ENCODE peak calls at places on chromosome 17, in six cellular contexts. G is SK-N-SH, L is HepG2, Z is GM12878, W is HCT116, R is K562. H is an unnamed sample.

GRCh38 chr17:3687949-3688614 is 7.9 kb downstream of the P2RX5 start:
- DNase-seq in G (peak; percentile 27), L (no peak), Z (no peak), W (no peak), R (peak; percentile 33), H (no peak)

GRCh38 chr17:41614098-41614497 is 1.5 kb upstream of the KRT16 start:
- DNase-seq in G (no peak), L (no peak), Z (no peak), W (no peak), R (no peak), H (no peak)

GRCh38 chr17:31907342-31907975 is 6.0 kb upstream of the UTP6 start:
- DNase-seq in G (no peak), L (no peak), Z (no peak), W (no peak), R (peak; percentile 17), H (no peak)

GRCh38 chr17:19717411-19717908 is 1.1 kb upstream of the SLC47A2 start:
- DNase-seq in G (peak; percentile 26), L (no peak), Z (no peak), W (no peak), R (no peak), H (no peak)

GRCh38 chr17:4950075-4950756 is 703 bp upstream of the ENO3 start:
- DNase-seq in G (peak; percentile 82), L (peak; percentile 56), Z (no peak), W (no peak), R (peak; percentile 80), H (no peak)

GRCh38 chr17:65055280-65055707 is 1.2 kb downstream of the GNA13 start:
- DNase-seq in G (peak; percentile 36), L (no peak), Z (no peak), W (no peak), R (no peak), H (no peak)

GRCh38 chr17:78391843-78392242 is 13.4 kb downstream of the PGS1 start:
- DNase-seq in G (no peak), L (no peak), Z (no peak), W (peak; percentile 13), R (no peak), H (no peak)

GRCh38 chr17:57010495-57010894 is 32.6 kb downstream of the SCPEP1 start:
- DNase-seq in G (no peak), L (no peak), Z (no peak), W (no peak), R (no peak), H (no peak)

GRCh38 chr17:43766413-43767052 is 7.9 kb upstream of the SOST start:
- DNase-seq in G (peak; percentile 74), L (peak; percentile 58), Z (no peak), W (peak; percentile 39), R (peak; percentile 74), H (no peak)

DNA sequence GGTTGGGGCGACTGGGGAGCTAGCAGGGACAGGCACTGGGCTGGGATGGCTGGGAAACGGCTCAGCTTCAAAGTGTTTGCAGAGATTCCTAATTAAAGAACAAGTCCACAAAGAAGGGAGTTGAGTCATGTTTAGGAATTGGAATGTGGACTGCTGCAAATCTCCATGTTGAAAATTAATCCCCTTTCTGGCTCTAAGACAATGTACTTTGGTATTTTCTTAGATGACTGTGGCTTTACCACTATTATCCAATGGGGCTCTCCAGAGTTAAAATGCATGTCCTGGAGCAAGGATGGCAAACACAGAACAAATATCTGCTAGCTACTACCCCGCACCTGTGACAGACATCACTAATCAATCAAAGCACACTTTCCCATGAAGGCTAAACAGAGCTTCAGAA is 22.2 kb upstream of the WSCD1 start:
- DNase-seq in G (no peak), L (no peak), Z (no peak), W (no peak), R (no peak), H (no peak)
- TF ChIP-seq REST in G (no peak), L (no peak), Z (no peak), W (no peak), R (no peak), H (no peak)

DNA sequence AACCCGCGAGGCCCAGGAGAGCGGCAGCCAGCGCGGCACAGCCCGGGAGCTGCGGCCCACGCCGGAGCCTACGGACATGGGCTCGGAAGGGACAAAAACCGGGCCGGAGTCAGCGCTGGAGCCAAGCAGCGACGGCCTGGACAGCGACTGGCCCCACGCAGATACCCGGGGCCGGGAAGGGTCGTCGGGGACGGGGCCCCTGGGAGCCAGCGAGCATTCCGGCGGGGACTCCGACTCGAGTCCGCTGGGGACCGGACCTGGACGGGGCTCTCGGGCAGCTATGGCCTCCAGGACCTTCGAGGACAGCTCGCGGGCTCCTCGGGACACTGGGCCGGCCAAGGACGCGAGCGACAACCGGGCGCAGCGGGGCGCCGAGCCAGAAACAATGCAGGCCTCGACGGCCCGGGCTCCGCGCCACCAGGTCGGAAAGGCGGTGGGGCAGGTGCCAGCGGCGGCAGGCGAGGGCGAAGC is 981 bp downstream of the MYO15B start:
- DNase-seq in G (no peak), L (no peak), Z (no peak), W (no peak), R (no peak), H (no peak)
- TF ChIP-seq SIN3A in G (no peak), L (no peak), Z (no peak), W (no peak), R (no peak), H (no peak)

DNA sequence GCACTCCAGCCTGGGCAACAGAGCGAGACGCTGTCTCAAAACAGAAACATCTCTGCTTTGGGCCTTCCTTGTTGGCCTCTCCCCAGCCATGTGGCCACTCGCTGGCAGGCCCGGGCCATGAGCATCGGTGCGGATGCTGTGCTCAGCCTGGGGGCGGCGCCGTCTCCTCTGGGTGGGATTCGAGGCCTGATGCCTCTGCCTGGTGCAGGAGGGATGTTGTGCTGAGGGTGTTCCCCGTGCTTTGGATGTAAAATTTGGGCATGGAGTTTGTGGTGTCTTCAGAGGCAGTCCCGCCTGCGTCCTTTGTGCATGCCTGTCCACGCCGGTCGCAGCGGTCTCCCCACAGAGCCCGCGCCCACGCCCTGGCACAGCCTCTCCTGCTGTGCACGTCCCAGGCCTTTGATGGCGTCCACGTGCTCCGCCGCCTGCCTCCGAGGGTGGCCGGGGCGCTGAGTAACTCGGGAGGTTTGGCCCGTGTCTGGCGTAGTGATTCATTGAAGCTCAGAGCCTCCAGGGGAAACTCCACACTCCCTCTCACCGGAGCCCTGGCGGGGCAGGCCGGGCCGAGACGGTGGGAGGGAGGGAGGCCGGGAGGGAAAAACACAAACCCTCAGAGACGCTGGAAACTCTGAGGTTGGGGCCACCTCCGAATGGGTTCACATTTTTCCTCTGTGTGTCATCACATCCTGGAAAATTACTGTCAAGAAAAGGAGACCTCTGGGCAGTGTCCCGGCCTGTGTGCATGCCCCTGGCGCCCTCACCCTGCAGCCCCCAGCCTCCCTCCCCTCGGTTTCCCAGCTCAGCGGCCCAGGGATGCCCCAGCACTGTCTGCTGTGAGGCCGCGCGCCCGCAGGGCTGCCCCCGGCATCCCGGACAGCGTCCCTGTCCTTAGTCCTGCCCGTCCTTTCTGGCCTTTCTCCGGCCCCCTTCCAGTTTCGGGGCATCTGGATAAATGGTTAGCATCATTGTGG is 19.0 kb downstream of the CENPX start:
- DNase-seq in G (no peak), L (peak; percentile 92), Z (no peak), W (peak; percentile 84), R (no peak), H (peak; percentile 41)
- TF ChIP-seq REST in G (peak; percentile 79), L (peak; percentile 28), Z (no peak), W (no peak), R (no peak), H (peak; percentile 17)

DNA sequence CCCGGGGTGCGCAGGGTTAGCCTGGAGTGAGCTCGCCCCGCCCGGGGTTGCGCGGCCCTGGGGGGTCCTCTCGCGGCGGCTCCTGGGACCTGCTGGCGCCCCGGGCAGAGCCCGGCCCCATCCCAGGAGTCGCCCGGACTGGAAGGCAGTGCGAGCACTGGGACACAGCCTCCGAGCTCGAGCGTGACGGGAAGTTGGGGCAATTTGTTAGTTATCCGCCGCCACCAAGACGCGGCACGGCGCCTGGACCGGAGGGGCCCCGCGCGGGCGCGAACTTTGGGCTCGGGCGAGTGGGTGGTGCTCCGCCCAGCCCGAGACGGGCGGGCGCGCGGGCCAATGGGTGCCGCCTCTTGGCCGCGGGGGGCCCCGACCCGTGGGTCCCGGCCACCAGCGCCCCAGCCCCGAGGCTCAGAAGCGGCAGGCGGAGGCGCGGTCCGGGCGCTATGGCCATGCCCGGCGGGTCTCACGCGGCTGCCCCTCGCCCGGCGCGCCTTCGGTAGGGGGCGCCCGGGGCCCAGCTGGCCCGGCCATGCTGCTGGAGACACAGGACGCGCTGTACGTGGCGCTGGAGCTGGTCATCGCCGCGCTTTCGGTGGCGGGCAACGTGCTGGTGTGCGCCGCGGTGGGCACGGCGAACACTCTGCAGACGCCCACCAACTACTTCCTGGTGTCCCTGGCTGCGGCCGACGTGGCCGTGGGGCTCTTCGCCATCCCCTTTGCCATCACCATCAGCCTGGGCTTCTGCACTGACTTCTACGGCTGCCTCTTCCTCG is at the start of gene ADORA2B:
- DNase-seq in G (peak; percentile 94), L (peak; percentile 60), Z (no peak), W (no peak), R (peak; percentile 74), H (no peak)
- TF ChIP-seq SIN3A in G (peak; percentile 26), L (no peak), Z (no peak), W (no peak), R (no peak), H (peak; percentile 47)

GRCh38 chr17:10292057-10292931 is 80.5 kb downstream of the MYH13 start:
- DNase-seq in G (no peak), L (no peak), Z (peak; percentile 20), W (peak; percentile 75), R (peak; percentile 18), H (no peak)
- TF ChIP-seq REST in G (no peak), L (no peak), Z (no peak), W (no peak), R (no peak), H (no peak)

GRCh38 chr17:34153988-34154387 is 101.1 kb upstream of the CCL2 start:
- DNase-seq in G (no peak), L (no peak), Z (no peak), W (no peak), R (no peak), H (no peak)
- TF ChIP-seq SIN3A in G (no peak), L (no peak), Z (no peak), W (no peak), R (no peak), H (no peak)

GRCh38 chr17:62206550-62206949 is 141.5 kb upstream of the MED13 start:
- DNase-seq in G (peak; percentile 35), L (no peak), Z (no peak), W (no peak), R (no peak), H (no peak)
- TF ChIP-seq REST in G (no peak), L (no peak), Z (no peak), W (no peak), R (no peak), H (no peak)

GRCh38 chr17:79915850-79916430 is 76.7 kb upstream of the CBX4 start:
- DNase-seq in G (no peak), L (peak; percentile 75), Z (no peak), W (peak; percentile 72), R (peak; percentile 71), H (no peak)
- TF ChIP-seq SIN3A in G (no peak), L (no peak), Z (no peak), W (no peak), R (no peak), H (no peak)